ENCODE peak calls at places on chromosomes 5 and 9, in six cellular contexts. T is epithelial cell of esophagus; A is heart right ventricle; N is BJ; I is GM23338; B is CD8-positive, alpha-beta T cell. M is an unnamed sample.

GRCh38 chr5:41371741-41372140 is 138.7 kb downstream of the PLCXD3 start:
- DNase-seq in T (peak; percentile 77), A (no peak), N (peak; percentile 77), I (no peak), B (no peak), M (no peak)

GRCh38 chr5:96026334-96027065 is 64.8 kb upstream of the ELL2 start:
- DNase-seq in T (peak; percentile 82), A (no peak), N (peak; percentile 66), I (no peak), B (no peak), M (no peak)

GRCh38 chr5:153491408-153491807 is 938 bp downstream of the GRIA1 start:
- DNase-seq in T (no peak), A (no peak), N (no peak), I (no peak), B (no peak), M (no peak)

GRCh38 chr9:127361561-127361960 is 35.4 kb upstream of the SLC2A8 start:
- DNase-seq in T (peak; percentile 91), A (no peak), N (no peak), I (no peak), B (no peak), M (no peak)

GRCh38 chr5:103621548-103621930 is 59.0 kb upstream of the NUDT12 start:
- DNase-seq in T (no peak), A (no peak), N (no peak), I (no peak), B (no peak), M (no peak)

GRCh38 chr5:122424211-122424610 is 112.2 kb downstream of the SNCAIP start:
- DNase-seq in T (peak; percentile 8), A (no peak), N (no peak), I (peak; percentile 29), B (no peak), M (no peak)

GRCh38 chr5:132397224-132397623 is 27.7 kb downstream of the SLC22A5 start:
- DNase-seq in T (no peak), A (no peak), N (no peak), I (no peak), B (no peak), M (no peak)

GRCh38 chr9:68500457-68501158 is 40.1 kb downstream of the TMEM252 start:
- DNase-seq in T (peak; percentile 19), A (no peak), N (peak; percentile 36), I (peak; percentile 3), B (no peak), M (no peak)

GRCh38 chr5:130571076-130571475 is 594.0 kb downstream of the HINT1 start:
- DNase-seq in T (peak; percentile 68), A (no peak), N (no peak), I (no peak), B (no peak), M (no peak)

GRCh38 chr5:42496397-42497156 is 73.3 kb downstream of the GHR start:
- DNase-seq in T (no peak), A (no peak), N (no peak), I (no peak), B (no peak), M (no peak)

GRCh38 chr5:52760695-52761366 is 26.9 kb upstream of the ITGA1 start:
- DNase-seq in T (no peak), A (no peak), N (no peak), I (no peak), B (no peak), M (no peak)

GRCh38 chr5:158429564-158429963 is 570.6 kb upstream of the CLINT1 start:
- DNase-seq in T (peak; percentile 86), A (no peak), N (no peak), I (no peak), B (no peak), M (no peak)

DNA sequence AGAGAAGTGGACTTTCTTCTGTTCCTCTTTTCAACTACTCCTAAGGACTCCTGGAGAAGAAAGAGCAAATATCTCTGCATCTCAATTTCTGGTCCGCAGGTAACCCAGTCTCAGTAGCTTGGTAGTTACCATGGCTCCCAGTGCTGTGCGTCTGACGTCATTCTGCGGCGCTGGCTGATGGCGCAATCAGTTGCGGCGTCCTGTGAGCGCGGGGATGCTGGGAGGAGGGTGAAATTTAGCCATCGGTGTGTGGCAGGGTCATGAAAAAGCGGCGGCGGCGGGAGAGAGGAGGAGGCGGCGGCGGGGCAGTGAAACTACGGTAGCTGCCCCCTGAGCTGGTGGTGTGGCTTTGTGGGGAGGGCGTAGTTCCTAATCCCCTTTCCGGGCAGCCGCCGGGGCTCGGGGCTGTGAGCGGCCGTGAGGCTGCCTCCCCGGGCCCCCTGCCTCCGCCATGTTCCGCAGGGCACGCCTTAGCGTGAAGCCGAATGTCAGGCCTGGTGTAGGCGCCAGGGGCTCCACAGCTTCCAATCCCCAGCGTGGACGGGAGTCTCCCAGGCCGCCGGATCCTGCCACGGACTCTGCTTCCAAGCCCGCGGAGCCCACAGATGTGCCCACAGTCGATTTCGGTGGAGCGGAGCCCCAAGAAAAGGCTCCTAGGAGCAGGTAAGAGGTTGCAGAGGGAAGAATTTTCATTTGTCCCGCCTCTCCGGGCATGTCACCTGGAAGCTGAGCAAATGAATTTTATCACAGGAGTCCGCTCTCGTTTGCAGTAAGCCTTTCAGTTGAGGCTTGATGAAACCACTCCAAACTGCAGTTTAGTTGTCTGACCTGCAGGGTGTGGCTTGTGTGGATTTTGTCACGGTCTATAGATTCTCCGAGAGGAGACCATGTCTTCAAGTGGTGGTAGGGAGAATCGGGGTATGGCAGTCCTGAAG is at the start of gene BDP1:
- DNase-seq in T (peak; percentile 97), A (peak; percentile 98), N (peak; percentile 52), I (peak; percentile 98), B (peak; percentile 98), M (peak; percentile 96)
- TF ChIP-seq CTCF in T (peak; percentile 43), A (no peak), N (peak; percentile 31), I (no peak), B (peak; percentile 48), M (no peak)

DNA sequence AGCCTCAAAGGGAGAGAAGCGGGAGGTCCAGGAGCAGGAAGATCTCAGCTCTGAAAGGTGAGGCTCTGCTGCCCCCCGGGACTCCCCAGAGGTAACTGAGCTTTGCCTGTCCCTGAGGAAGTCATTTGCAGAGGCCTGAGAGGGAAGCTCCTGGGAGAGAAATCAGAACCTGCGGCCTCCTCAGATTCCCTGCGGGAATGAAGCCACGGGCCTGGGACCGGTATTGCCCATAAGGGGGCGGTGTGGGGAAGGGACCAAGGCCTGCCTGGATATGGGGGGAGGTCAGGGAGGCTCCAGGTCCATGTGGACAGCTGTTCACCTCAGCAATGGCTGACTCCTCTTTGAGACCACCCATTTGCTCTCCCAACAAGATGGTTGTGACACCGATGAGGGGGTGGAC is 1.3 kb downstream of the SPATA31E1 start:
- DNase-seq in T (no peak), A (no peak), N (no peak), I (peak; percentile 68), B (no peak), M (no peak)
- TF ChIP-seq CTCF in T (no peak), A (no peak), N (peak; percentile 17), I (peak; percentile 62), B (no peak), M (no peak)

DNA sequence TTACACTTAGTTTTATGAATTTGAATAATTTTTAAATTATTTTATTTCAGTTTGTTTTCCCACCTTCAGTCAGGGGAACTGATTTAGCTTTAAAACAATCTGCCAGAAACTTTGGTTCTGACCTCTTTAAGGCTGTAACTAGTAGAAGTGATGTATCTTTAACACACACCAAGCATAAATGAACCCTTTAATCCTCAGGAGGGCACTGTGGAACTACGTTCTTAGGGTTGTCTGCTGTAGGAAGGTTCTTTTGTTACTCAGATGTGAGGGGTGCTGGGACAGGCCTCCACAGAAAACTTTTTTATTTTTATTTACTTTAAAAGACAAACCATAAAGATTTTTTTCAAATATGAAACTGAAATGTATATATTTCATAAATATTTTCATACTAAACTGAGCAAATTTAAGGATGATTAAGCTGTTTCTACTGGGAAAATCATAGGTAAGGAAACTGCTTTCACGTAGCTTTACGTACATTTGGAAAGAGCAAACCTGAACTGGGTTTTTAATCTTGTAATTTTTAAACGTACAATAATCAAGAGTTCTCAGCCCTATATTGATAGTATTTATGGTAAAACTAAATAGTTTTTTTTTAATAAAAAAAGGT is 5.3 kb downstream of the KLF4 start:
- DNase-seq in T (peak; percentile 80), A (peak; percentile 55), N (no peak), I (peak; percentile 79), B (no peak), M (no peak)
- TF ChIP-seq CTCF in T (peak; percentile 65), A (peak; percentile 27), N (peak; percentile 61), I (peak; percentile 74), B (no peak), M (no peak)

GRCh38 chr5:180201051-180201987 is 7.7 kb downstream of the RASGEF1C start:
- DNase-seq in T (no peak), A (no peak), N (no peak), I (peak; percentile 91), B (no peak), M (no peak)
- TF ChIP-seq CTCF in T (no peak), A (no peak), N (peak; percentile 21), I (peak; percentile 86), B (no peak), M (no peak)

GRCh38 chr5:135555530-135555929 is 19.8 kb upstream of the NEUROG1 start:
- DNase-seq in T (no peak), A (no peak), N (no peak), I (no peak), B (no peak), M (no peak)

GRCh38 chr5:135557034-135557838 is 21.5 kb upstream of the NEUROG1 start:
- DNase-seq in T (no peak), A (no peak), N (no peak), I (no peak), B (no peak), M (no peak)

GRCh38 chr5:135551593-135552447 is 16.1 kb upstream of the NEUROG1 start:
- DNase-seq in T (peak; percentile 82), A (peak; percentile 64), N (no peak), I (peak; percentile 82), B (peak; percentile 40), M (peak; percentile 42)

GRCh38 chr5:135549413-135549812 is 13.6 kb upstream of the NEUROG1 start:
- DNase-seq in T (no peak), A (no peak), N (no peak), I (no peak), B (no peak), M (no peak)

GRCh38 chr5:135553688-135554462 is 18.1 kb upstream of the NEUROG1 start:
- DNase-seq in T (peak; percentile 69), A (no peak), N (no peak), I (peak; percentile 78), B (no peak), M (no peak)
- TF ChIP-seq CTCF in T (peak; percentile 80), A (no peak), N (peak; percentile 57), I (peak; percentile 68), B (no peak), M (no peak)